ENCODE peak calls at places on chromosomes 5 and 9, in five cellular contexts. O is stomach, R is choroid plexus epithelial cell, V is GM23338, S is foreskin fibroblast. P is an unnamed sample.
A peak's percentile ranks its signal among the peaks of the same experiment; 100 is the strongest.

GRCh38 chr5:126138475-126139005 is 284.7 kb upstream of the GRAMD2B start:
- DNase-seq in O (no peak), R (peak; percentile 61), V (peak; percentile 21), S (peak; percentile 78), P (peak; percentile 27)

GRCh38 chr9:121288874-121289553 is 21.1 kb downstream of the GSN start:
- DNase-seq in O (peak; percentile 69), R (peak; percentile 90), V (peak; percentile 83), S (peak; percentile 71), P (peak; percentile 89)

GRCh38 chr9:114805670-114806551 is at the start of gene TNFSF15:
- DNase-seq in O (peak; percentile 71), R (peak; percentile 74), V (peak; percentile 50), S (no peak), P (peak; percentile 78)

GRCh38 chr9:34546834-34547827 is 24.3 kb upstream of the ENHO start:
- DNase-seq in O (peak; percentile 63), R (peak; percentile 83), V (peak; percentile 91), S (peak; percentile 72), P (peak; percentile 62)

GRCh38 chr9:112754578-112754977 is 4.0 kb downstream of the SNX30 start:
- DNase-seq in O (no peak), R (no peak), V (no peak), S (peak; percentile 75), P (peak; percentile 42)

GRCh38 chr9:124149992-124150391 is 107.8 kb upstream of the NEK6 start:
- DNase-seq in O (no peak), R (peak; percentile 31), V (peak; percentile 61), S (peak; percentile 41), P (peak; percentile 17)

GRCh38 chr9:116073826-116074225 is 79.8 kb upstream of the PAPPA start:
- DNase-seq in O (no peak), R (peak; percentile 29), V (no peak), S (peak; percentile 69), P (no peak)

GRCh38 chr9:7777776-7778175 is 21.8 kb downstream of the DMAC1 start:
- DNase-seq in O (no peak), R (no peak), V (no peak), S (peak; percentile 23), P (no peak)

GRCh38 chr9:134735441-134736175 is 94.0 kb downstream of the COL5A1 start:
- DNase-seq in O (peak; percentile 33), R (no peak), V (no peak), S (peak; percentile 63), P (peak; percentile 95)

GRCh38 chr5:145531038-145531734 is 304.0 kb downstream of the PRELID2 start:
- DNase-seq in O (peak; percentile 58), R (peak; percentile 82), V (no peak), S (peak; percentile 80), P (peak; percentile 94)

GRCh38 chr9:120937596-120937995 is 11.0 kb upstream of the TRAF1 start:
- DNase-seq in O (no peak), R (no peak), V (no peak), S (peak; percentile 57), P (peak; percentile 89)

GRCh38 chr5:59598547-59598874 is 295.0 kb downstream of the PDE4D start:
- DNase-seq in O (no peak), R (peak; percentile 20), V (no peak), S (no peak), P (peak; percentile 24)

GRCh38 chr5:78360674-78361225 is 333 bp downstream of the SCAMP1 start:
- DNase-seq in O (peak; percentile 68), R (no peak), V (no peak), S (no peak), P (peak; percentile 3)

GRCh38 chr5:88502179-88503064 is 233.8 kb upstream of the TMEM161B start:
- DNase-seq in O (no peak), R (peak; percentile 8), V (no peak), S (peak; percentile 1), P (peak; percentile 4)

GRCh38 chr5:181028032-181028819 is 11.8 kb upstream of the BTNL9 start:
- DNase-seq in O (no peak), R (no peak), V (peak; percentile 93), S (no peak), P (no peak)

GRCh38 chr9:120710110-120710981 is 3.9 kb downstream of the MEGF9 start:
- DNase-seq in O (no peak), R (peak; percentile 42), V (peak; percentile 23), S (peak; percentile 30), P (peak; percentile 75)

GRCh38 chr9:94812343-94812742 is 85.8 kb downstream of the AOPEP start:
- DNase-seq in O (no peak), R (peak; percentile 75), V (no peak), S (peak; percentile 77), P (no peak)

GRCh38 chr5:33184367-33184766 is 256.4 kb upstream of the TARS1 start:
- DNase-seq in O (no peak), R (no peak), V (no peak), S (no peak), P (no peak)

GRCh38 chr9:37508135-37508833 is 22.5 kb downstream of the POLR1E start:
- DNase-seq in O (no peak), R (peak; percentile 37), V (no peak), S (peak; percentile 25), P (no peak)

GRCh38 chr5:71973563-71973962 is 133.7 kb upstream of the MAP1B start:
- DNase-seq in O (no peak), R (no peak), V (no peak), S (no peak), P (no peak)

GRCh38 chr9:85142461-85143401 is 473.2 kb downstream of the NTRK2 start:
- DNase-seq in O (no peak), R (no peak), V (peak; percentile 58), S (peak; percentile 29), P (no peak)

GRCh38 chr5:139631520-139632165 is 16.5 kb upstream of the CXXC5 start:
- DNase-seq in O (peak; percentile 14), R (no peak), V (no peak), S (no peak), P (peak; percentile 74)

GRCh38 chr5:151205411-151205810 is 18.5 kb downstream of the CCDC69 start:
- DNase-seq in O (no peak), R (no peak), V (no peak), S (no peak), P (no peak)

GRCh38 chr9:136399176-136400037 is 563 bp downstream of the SNAPC4 start:
- DNase-seq in O (no peak), R (peak; percentile 28), V (peak; percentile 36), S (peak; percentile 62), P (peak; percentile 10)

GRCh38 chr5:66171349-66172344 is 27.5 kb downstream of the SREK1 start:
- DNase-seq in O (no peak), R (peak; percentile 78), V (peak; percentile 74), S (peak; percentile 69), P (peak; percentile 73)

GRCh38 chr5:172583931-172584511 is 57.0 kb upstream of the NEURL1B start:
- DNase-seq in O (no peak), R (no peak), V (no peak), S (no peak), P (no peak)

GRCh38 chr9:2180704-2181103 is 165.6 kb downstream of the SMARCA2 start:
- DNase-seq in O (no peak), R (peak; percentile 29), V (peak; percentile 62), S (no peak), P (peak; percentile 10)

GRCh38 chr9:37984672-37985611 is 81.0 kb upstream of the SLC25A51 start:
- DNase-seq in O (no peak), R (peak; percentile 77), V (no peak), S (peak; percentile 75), P (peak; percentile 63)

GRCh38 chr5:62614355-62614754 is 35.7 kb downstream of the LRRC70 start:
- DNase-seq in O (no peak), R (no peak), V (no peak), S (no peak), P (no peak)

GRCh38 chr5:2629035-2629434 is 122.4 kb downstream of the IRX2 start:
- DNase-seq in O (no peak), R (no peak), V (no peak), S (no peak), P (no peak)

GRCh38 chr9:893843-894420 is 52.4 kb downstream of the DMRT1 start:
- DNase-seq in O (peak; percentile 54), R (peak; percentile 76), V (peak; percentile 81), S (peak; percentile 63), P (peak; percentile 42)

GRCh38 chr5:65721050-65721774 is 697 bp downstream of the SGTB start:
- DNase-seq in O (peak; percentile 53), R (peak; percentile 68), V (peak; percentile 62), S (peak; percentile 90), P (peak; percentile 79)

GRCh38 chr9:109120204-109120789 is 550 bp upstream of the TMEM245 start:
- DNase-seq in O (no peak), R (no peak), V (no peak), S (no peak), P (no peak)
- H3K4me3 ChIP-seq in O (no peak overlapping the region), R (no peak overlapping the region), V (peak overlapping the region; percentile 82), S (no peak overlapping the region), P (no peak overlapping the region)

GRCh38 chr5:141825836-141826560 is 52.2 kb downstream of the PCDH1 start:
- DNase-seq in O (no peak), R (peak; percentile 21), V (peak; percentile 82), S (peak; percentile 21), P (peak; percentile 4)
- TF ChIP-seq CTCF in O (peak; percentile 9), R (peak; percentile 45), V (peak; percentile 81), S (no peak), P (peak; percentile 30)

GRCh38 chr9:12814877-12815237 is 40.0 kb downstream of the LURAP1L start:
- DNase-seq in O (no peak), R (no peak), V (no peak), S (no peak), P (no peak)

GRCh38 chr9:12811935-12812334 is 37.1 kb downstream of the LURAP1L start:
- DNase-seq in O (no peak), R (no peak), V (no peak), S (no peak), P (no peak)

GRCh38 chr9:12812710-12813109 is 37.9 kb downstream of the LURAP1L start:
- DNase-seq in O (no peak), R (no peak), V (no peak), S (no peak), P (no peak)

GRCh38 chr9:12813960-12814876 is 39.4 kb downstream of the LURAP1L start:
- DNase-seq in O (peak; percentile 58), R (peak; percentile 99), V (no peak), S (peak; percentile 98), P (peak; percentile 100)

GRCh38 chr9:12813533-12813932 is 38.7 kb downstream of the LURAP1L start:
- DNase-seq in O (no peak), R (no peak), V (no peak), S (no peak), P (no peak)
- H3K4me3 ChIP-seq in O (no peak overlapping the region), R (peak overlapping the region; percentile 42), V (no peak overlapping the region), S (no peak overlapping the region), P (peak overlapping the region; percentile 0)

GRCh38 chr5:163350083-163350482 is 87.3 kb upstream of the CCNG1 start:
- DNase-seq in O (no peak), R (peak; percentile 46), V (peak; percentile 30), S (peak; percentile 7), P (peak; percentile 23)
- TF ChIP-seq CTCF in O (no peak), R (peak; percentile 35), V (peak; percentile 10), S (no peak), P (no peak)

P was measured in fibroblast of villous mesenchyme.